ENCODE peak calls at places on chromosome 13, in seven cellular contexts. P is GM03348; X is anterior cingulate cortex; W is naive thymus-derived CD8-positive, alpha-beta T cell; M is mesenchymal stem cell; I is GM23338; O is C1 segment of cervical spinal cord. E is an unnamed sample.

GRCh38 chr13:19860884-19861655 is 2.4 kb downstream of the ZMYM5 start:
- DNase-seq in M (peak; percentile 87), I (no peak), X (no peak), O (no peak), P (no peak), W (no peak), E (peak; percentile 77)

GRCh38 chr13:50122465-50122864 is 107.2 kb downstream of the KCNRG start:
- DNase-seq in M (no peak), X (no peak), W (no peak), O (no peak), P (no peak), I (peak; percentile 38), E (no peak)

GRCh38 chr13:31947105-31947504 is 84.5 kb upstream of the FRY start:
- DNase-seq in X (no peak), W (no peak), M (peak; percentile 23), O (no peak), I (no peak), P (peak; percentile 44), E (no peak)

GRCh38 chr13:40483601-40484000 is 182.8 kb downstream of the FOXO1 start:
- DNase-seq in M (no peak), X (peak; percentile 45), W (no peak), O (no peak), I (no peak), P (no peak), E (no peak)

GRCh38 chr13:38863536-38863935 is 127.1 kb downstream of the STOML3 start:
- DNase-seq in W (no peak), O (no peak), X (no peak), M (no peak), P (no peak), I (no peak), E (no peak)

GRCh38 chr13:97716746-97717145 is 236.7 kb upstream of the IPO5 start:
- DNase-seq in M (no peak), W (no peak), I (no peak), X (no peak), P (no peak), O (no peak), E (no peak)

GRCh38 chr13:22061371-22061805 is 390.5 kb downstream of the FGF9 start:
- DNase-seq in M (no peak), W (peak; percentile 71), I (peak; percentile 30), P (no peak), X (no peak), O (no peak), E (no peak)

GRCh38 chr13:98083936-98084335 is 59.0 kb upstream of the FARP1 start:
- DNase-seq in M (no peak), X (no peak), P (no peak), I (no peak), O (no peak), W (no peak), E (peak; percentile 21)

GRCh38 chr13:100721885-100722512 is 47.4 kb upstream of the TMTC4 start:
- DNase-seq in W (peak; percentile 43), I (peak; percentile 80), X (no peak), P (peak; percentile 76), M (peak; percentile 53), O (peak; percentile 4), E (peak; percentile 41)

GRCh38 chr13:28475916-28476725 is 18.8 kb downstream of the FLT1 start:
- DNase-seq in X (no peak), I (no peak), P (peak; percentile 66), O (no peak), M (peak; percentile 92), W (no peak), E (peak; percentile 96)

GRCh38 chr13:36124236-36124822 is 6.9 kb downstream of the DCLK1 start:
- DNase-seq in W (no peak), I (no peak), X (no peak), P (peak; percentile 26), O (no peak), M (no peak), E (peak; percentile 32)

E was measured in iris pigment epithelial cell.